ENCODE peak calls at places on chromosomes 7 and 10, in eight cellular contexts. S is IMR-90, W is tibial nerve, U is body of pancreas, V is ovary, J is heart left ventricle, R is suprapubic skin, A is H1. M is an unnamed sample.
A peak's percentile ranks its signal among the peaks of the same experiment; 100 is the strongest.

GRCh38 chr10:83544049-83544448 is 595.3 kb upstream of the GHITM start:
- DNase-seq in S (no peak), W (no peak), U (no peak), V (no peak), J (no peak), R (no peak), A (no peak), M (no peak)

GRCh38 chr7:151987748-151988529 is 31.7 kb downstream of the GALNTL5 start:
- DNase-seq in S (peak; percentile 42), W (no peak), U (no peak), V (no peak), J (peak; percentile 21), R (no peak), A (no peak), M (no peak)

GRCh38 chr7:137820677-137821420 is 25.9 kb downstream of the DGKI start:
- DNase-seq in S (peak; percentile 83), W (peak; percentile 14), U (peak; percentile 47), V (peak; percentile 10), J (peak; percentile 70), R (no peak), A (peak; percentile 59), M (peak; percentile 53)

GRCh38 chr7:155192961-155193640 is 104.6 kb upstream of the INSIG1 start:
- DNase-seq in S (no peak), W (no peak), U (no peak), V (no peak), J (no peak), R (no peak), A (no peak), M (peak; percentile 28)

GRCh38 chr10:94194256-94194655 is 168.5 kb downstream of the NOC3L start:
- DNase-seq in S (peak; percentile 57), W (no peak), U (no peak), V (no peak), J (no peak), R (no peak), A (no peak), M (no peak)

GRCh38 chr7:128919881-128920789 is 9.6 kb upstream of the KCP start:
- DNase-seq in S (no peak), W (no peak), U (no peak), V (no peak), J (no peak), R (peak; percentile 41), A (peak; percentile 57), M (no peak)

GRCh38 chr7:131174391-131174790 is 153.3 kb upstream of the MKLN1 start:
- DNase-seq in S (no peak), W (no peak), U (no peak), V (no peak), J (no peak), R (no peak), A (no peak), M (no peak)

GRCh38 chr7:121085922-121086321 is 97.4 kb downstream of the CPED1 start:
- DNase-seq in S (peak; percentile 46), W (no peak), U (no peak), V (no peak), J (no peak), R (no peak), A (no peak), M (no peak)

GRCh38 chr10:62047240-62047897 is 145.9 kb downstream of the ARID5B start:
- DNase-seq in S (peak; percentile 81), W (no peak), U (no peak), V (no peak), J (no peak), R (no peak), A (no peak), M (no peak)

GRCh38 chr10:126092806-126093205 is 196.4 kb downstream of the FANK1 start:
- DNase-seq in S (peak; percentile 17), W (no peak), U (no peak), V (no peak), J (no peak), R (no peak), A (no peak), M (no peak)

GRCh38 chr10:92573091-92573797 is 649 bp downstream of the IDE start:
- DNase-seq in S (peak; percentile 36), W (no peak), U (peak; percentile 48), V (no peak), J (peak; percentile 34), R (no peak), A (peak; percentile 70), M (peak; percentile 65)

GRCh38 chr10:59829601-59830000 is 76.3 kb upstream of the MRLN start:
- DNase-seq in S (no peak), W (no peak), U (no peak), V (no peak), J (no peak), R (no peak), A (no peak), M (no peak)

GRCh38 chr7:38478404-38478803 is 152.8 kb downstream of the AMPH start:
- DNase-seq in S (peak; percentile 1), W (no peak), U (no peak), V (no peak), J (no peak), R (no peak), A (no peak), M (no peak)

GRCh38 chr7:138843632-138844580 is 45.9 kb upstream of the ATP6V0A4 start:
- DNase-seq in S (no peak), W (no peak), U (no peak), V (no peak), J (no peak), R (no peak), A (peak; percentile 53), M (no peak)

GRCh38 chr7:81300779-81301178 is 381.9 kb upstream of the SEMA3C start:
- DNase-seq in S (no peak), W (no peak), U (no peak), V (no peak), J (no peak), R (no peak), A (no peak), M (no peak)

GRCh38 chr7:152341039-152341913 is 94.5 kb downstream of the KMT2C start:
- DNase-seq in S (peak; percentile 72), W (no peak), U (peak; percentile 70), V (no peak), J (no peak), R (no peak), A (no peak), M (peak; percentile 64)

GRCh38 chr7:6128205-6128604 is 97.0 kb downstream of the ANKRD61 start:
- DNase-seq in S (peak; percentile 47), W (no peak), U (no peak), V (no peak), J (no peak), R (no peak), A (no peak), M (no peak)

GRCh38 chr7:103937680-103938079 is 51.8 kb downstream of the RELN start:
- DNase-seq in S (no peak), W (no peak), U (no peak), V (no peak), J (no peak), R (no peak), A (no peak), M (no peak)

GRCh38 chr10:94149702-94150101 is 156.0 kb downstream of the PLCE1 start:
- DNase-seq in S (no peak), W (no peak), U (no peak), V (no peak), J (no peak), R (no peak), A (no peak), M (no peak)

DNA sequence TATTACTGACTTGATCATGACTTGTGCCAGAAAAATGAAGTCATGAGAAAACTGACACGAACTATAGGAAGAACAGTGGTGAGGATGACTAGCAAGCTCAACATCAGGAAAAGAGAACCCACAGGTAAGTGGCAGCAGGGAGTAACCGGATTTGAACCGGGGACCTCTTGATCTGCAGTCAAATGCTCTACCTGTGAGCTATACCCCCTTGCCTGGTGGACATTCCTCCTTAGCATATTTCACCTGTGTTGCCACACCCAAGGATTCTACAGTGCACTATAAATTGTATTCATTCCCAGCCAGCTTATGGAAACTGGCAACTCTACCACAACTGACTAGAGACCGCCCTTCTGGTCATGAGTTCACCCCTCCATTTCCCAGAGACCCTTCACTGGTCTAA is 97.5 kb upstream of the ZNF746 start:
- DNase-seq in S (no peak), W (no peak), U (no peak), V (no peak), J (no peak), R (no peak), A (no peak), M (no peak)
- H3K36me3 ChIP-seq in S (peaks cover 38% of the 10 kb centered on the region), W (no peaks in the 10 kb centered on the region), U (peaks cover 6% of the 10 kb centered on the region), V (no peaks in the 10 kb centered on the region), J (no peaks in the 10 kb centered on the region), R (peaks cover 37% of the 10 kb centered on the region), A (no peaks in the 10 kb centered on the region), M (no peaks in the 10 kb centered on the region)

GRCh38 chr7:158746957-158747356 is 42.4 kb upstream of the NCAPG2 start:
- DNase-seq in S (no peak), W (no peak), U (no peak), V (no peak), J (no peak), R (no peak), A (peak; percentile 27), M (no peak)
- H3K4me3 ChIP-seq in S (no peak overlapping the region), W (no peak overlapping the region), U (no peak overlapping the region), V (no peak overlapping the region), J (no peak overlapping the region), R (no peak overlapping the region), A (no peak overlapping the region), M (no peak overlapping the region)

GRCh38 chr10:67883710-67884312 is 645 bp upstream of the SIRT1 start:
- DNase-seq in S (no peak), W (no peak), U (no peak), V (peak; percentile 28), J (no peak), R (no peak), A (no peak), M (peak; percentile 31)

GRCh38 chr10:67884313-67884841 is at the start of gene SIRT1:
- DNase-seq in S (peak; percentile 90), W (peak; percentile 96), U (peak; percentile 97), V (peak; percentile 98), J (peak; percentile 98), R (peak; percentile 99), A (peak; percentile 96), M (peak; percentile 99)

GRCh38 chr10:67884842-67885680 is 605 bp downstream of the SIRT1 start:
- DNase-seq in S (peak; percentile 63), W (peak; percentile 59), U (peak; percentile 84), V (peak; percentile 73), J (peak; percentile 87), R (peak; percentile 92), A (peak; percentile 81), M (peak; percentile 91)
- TF ChIP-seq POLR2A in S (no peak), W (no peak), U (no peak), V (no peak), J (no peak), R (no peak), A (peak; percentile 37), M (no peak)

DNA sequence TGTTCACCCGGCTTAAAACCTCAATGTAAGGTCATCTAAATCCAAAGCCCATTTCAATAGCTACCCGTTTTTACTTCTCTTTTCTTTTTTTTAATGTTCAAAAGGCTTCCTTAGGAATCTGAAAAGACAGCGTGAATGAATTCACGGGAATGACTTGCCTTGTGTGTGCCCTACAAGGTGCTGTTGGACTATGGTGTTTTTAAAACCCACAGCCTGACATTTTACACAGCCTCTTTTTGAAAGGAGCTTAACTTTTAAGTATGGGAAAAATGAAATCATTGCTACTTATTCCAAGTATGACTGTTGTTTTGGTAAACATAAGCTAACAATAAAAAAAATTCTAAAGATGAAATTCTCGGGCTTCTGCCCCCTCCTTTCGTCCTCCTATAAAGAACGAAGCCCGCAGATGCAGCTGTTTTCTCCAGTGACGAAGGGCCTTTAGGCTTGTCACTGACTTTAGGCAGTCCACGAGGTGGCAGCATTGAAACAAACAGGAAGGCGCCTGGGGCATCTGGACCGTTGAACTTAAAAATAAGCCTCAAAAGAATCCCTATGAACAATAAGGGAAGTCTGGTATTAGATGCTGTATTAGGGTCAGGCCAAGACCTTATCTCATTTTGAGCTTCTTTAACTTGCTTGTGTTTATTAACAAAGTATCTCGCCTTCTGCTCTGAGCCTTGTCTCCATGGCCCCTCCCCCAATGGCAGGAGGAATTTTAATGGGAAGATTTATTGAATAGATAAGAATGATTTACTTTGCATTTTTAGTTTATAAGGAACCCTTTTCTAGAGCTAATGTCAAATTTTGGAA is 141.2 kb downstream of the NRP1 start:
- DNase-seq in S (peak; percentile 87), W (peak; percentile 79), U (peak; percentile 88), V (peak; percentile 87), J (peak; percentile 83), R (peak; percentile 88), A (peak; percentile 70), M (peak; percentile 89)
- H3K36me3 ChIP-seq in S (peaks cover 10% of the 10 kb centered on the region), W (peaks cover 2% of the 10 kb centered on the region), U (no peaks in the 10 kb centered on the region), V (no peaks in the 10 kb centered on the region), J (no peaks in the 10 kb centered on the region), R (no peaks in the 10 kb centered on the region), A (no peaks in the 10 kb centered on the region), M (peaks cover 40% of the 10 kb centered on the region)

M was measured in adrenal gland.